ENCODE peak calls at places on chromosomes 2 and 18, in four cellular contexts. T is HTR-8/SVneo; A is NCI-H1105; C is central memory CD4-positive, alpha-beta T cell. M is an unnamed sample.

GRCh38 chr2:8546319-8547283 is 135.3 kb upstream of the ID2 start:
- DNase-seq in C (no peak), T (no peak), A (no peak), M (no peak)

GRCh38 chr2:118168606-118169005 is 80.3 kb downstream of the INSIG2 start:
- DNase-seq in T (no peak), C (no peak), A (no peak), M (no peak)

GRCh38 chr2:26904839-26905238 is 56.9 kb downstream of the DPYSL5 start:
- DNase-seq in C (no peak), A (no peak), T (no peak), M (no peak)

GRCh38 chr2:159265171-159265576 is 21.3 kb downstream of the WDSUB1 start:
- DNase-seq in A (no peak), T (no peak), C (no peak), M (no peak)

GRCh38 chr18:9952633-9953416 is 39.0 kb downstream of the VAPA start:
- DNase-seq in A (no peak), T (no peak), C (no peak), M (no peak)

GRCh38 chr18:46423226-46423805 is 233.7 kb downstream of the LOXHD1 start:
- DNase-seq in A (no peak), C (no peak), T (no peak), M (no peak)

GRCh38 chr18:48222118-48222517 is 187.1 kb downstream of the ZBTB7C start:
- DNase-seq in A (peak), C (peak), T (peak), M (peak)

GRCh38 chr2:145484443-145485086 is 964.6 kb upstream of the ZEB2 start:
- DNase-seq in T (peak), C (no peak), A (no peak), M (no peak)

GRCh38 chr2:42513252-42513918 is 19.6 kb upstream of the KCNG3 start:
- DNase-seq in C (no peak), A (no peak), T (peak), M (no peak)

GRCh38 chr2:207528980-207529329 is 807 bp upstream of the CREB1 start:
- DNase-seq in A (no peak), T (peak), C (peak), M (peak)

GRCh38 chr2:235945608-235946140 is 222.5 kb downstream of the GBX2 start:
- DNase-seq in T (no peak), C (peak), A (no peak), M (no peak)

GRCh38 chr2:37786854-37787253 is 115.4 kb upstream of the CDC42EP3 start:
- DNase-seq in T (no peak), C (no peak), A (peak), M (no peak)

GRCh38 chr18:75526038-75526437 is 98.5 kb upstream of the SMIM21 start:
- DNase-seq in T (no peak), A (no peak), C (no peak), M (no peak)

GRCh38 chr2:119387381-119388129 is 20.8 kb downstream of the DBI start:
- DNase-seq in A (no peak), T (no peak), C (no peak), M (peak)

GRCh38 chr18:22324191-22325131 is 93.3 kb downstream of the CTAGE1 start:
- DNase-seq in A (no peak), C (no peak), T (no peak), M (no peak)

GRCh38 chr2:29012211-29012681 is 31.1 kb downstream of the TOGARAM2 start:
- DNase-seq in A (no peak), C (peak), T (no peak), M (no peak)

GRCh38 chr18:73164430-73164829 is 296.6 kb upstream of the NETO1 start:
- DNase-seq in A (no peak), T (no peak), C (no peak), M (no peak)

GRCh38 chr2:19868705-19869550 is 32.9 kb downstream of the TTC32 start:
- DNase-seq in C (peak), A (no peak), T (no peak), M (no peak)

GRCh38 chr18:29418136-29418535 is 1241.2 kb upstream of the CDH2 start:
- DNase-seq in C (no peak), T (no peak), A (no peak), M (no peak)

GRCh38 chr18:37430346-37431076 is 135.1 kb downstream of the CELF4 start:
- DNase-seq in T (no peak), C (no peak), A (no peak), M (peak)

GRCh38 chr2:174697267-174697666 is 67.0 kb downstream of the CHRNA1 start:
- DNase-seq in T (peak), A (no peak), C (peak), M (peak)

GRCh38 chr2:101577173-101577572 is 102.3 kb upstream of the RFX8 start:
- DNase-seq in A (no peak), C (no peak), T (no peak), M (no peak)

GRCh38 chr2:23682481-23682880 is 244.4 kb downstream of the ATAD2B start:
- DNase-seq in C (no peak), A (no peak), T (no peak), M (no peak)

GRCh38 chr2:237446333-237446654 is 32.3 kb upstream of the COL6A3 start:
- DNase-seq in A (no peak), T (no peak), C (no peak), M (no peak)

GRCh38 chr2:168456526-168457176 is 579 bp downstream of the CERS6 start:
- DNase-seq in T (peak), C (peak), A (peak), M (peak)

GRCh38 chr2:1136071-1136470 is 185.4 kb downstream of the SNTG2 start:
- DNase-seq in T (no peak), C (no peak), A (no peak), M (no peak)

GRCh38 chr2:144596074-144596871 is 76.4 kb upstream of the ZEB2 start:
- DNase-seq in T (peak), A (no peak), C (no peak), M (no peak)

GRCh38 chr2:145906356-145906755 is 1386.4 kb upstream of the ZEB2 start:
- DNase-seq in C (no peak), A (no peak), T (no peak), M (no peak)

GRCh38 chr2:73232471-73233153 is 427 bp downstream of the PRADC1 start:
- DNase-seq in C (peak), A (no peak), T (no peak), M (no peak)